ENCODE peak calls at places on chromosome 9, in seven cellular contexts. Z is stomach, B is BJ, H is tibial artery, M is pancreas, O is transverse colon, U is right lobe of liver. K is an unnamed sample. For H3K27me3, the result is how much of the 10 kb centered on the place peaks cover.

GRCh38 chr9:110058304-110058953 is 149.5 kb downstream of the C9orf152 start:
- DNase-seq in Z (peak), B (no peak), H (no peak), M (peak), O (peak), U (no peak), K (no peak)

GRCh38 chr9:137757613-137758029 is 120.0 kb upstream of the CACNA1B start:
- DNase-seq in Z (no peak), B (peak), H (no peak), M (no peak), O (peak), U (no peak), K (no peak)

GRCh38 chr9:111483419-111483861 is 743 bp downstream of the ECPAS start:
- DNase-seq in Z (no peak), B (no peak), H (no peak), M (no peak), O (peak), U (no peak), K (peak)

GRCh38 chr9:96327694-96328352 is 25.8 kb upstream of the HSD17B3 start:
- DNase-seq in Z (peak), B (no peak), H (peak), M (peak), O (peak), U (no peak), K (no peak)

GRCh38 chr9:69865986-69866385 is 45.4 kb downstream of the CFAP95 start:
- DNase-seq in Z (no peak), B (no peak), H (no peak), M (no peak), O (no peak), U (no peak), K (no peak)

GRCh38 chr9:32260481-32260880 is 124.0 kb upstream of the ACO1 start:
- DNase-seq in Z (no peak), B (no peak), H (no peak), M (no peak), O (no peak), U (no peak), K (no peak)

GRCh38 chr9:75200892-75201470 is 112.7 kb downstream of the OSTF1 start:
- DNase-seq in Z (no peak), B (no peak), H (no peak), M (no peak), O (no peak), U (no peak), K (no peak)

GRCh38 chr9:4097991-4098390 is 201.9 kb downstream of the GLIS3 start:
- DNase-seq in Z (no peak), B (no peak), H (no peak), M (no peak), O (no peak), U (no peak), K (no peak)

GRCh38 chr9:111597852-111598729 is 1.4 kb downstream of the PTGR1 start:
- DNase-seq in Z (peak), B (peak), H (peak), M (peak), O (peak), U (peak), K (peak)

GRCh38 chr9:653421-653820 is 188.1 kb upstream of the DMRT1 start:
- DNase-seq in Z (no peak), B (no peak), H (no peak), M (no peak), O (no peak), U (no peak), K (no peak)

GRCh38 chr9:131348631-131349521 is 45.0 kb upstream of the PRRC2B start:
- DNase-seq in Z (no peak), B (no peak), H (no peak), M (no peak), O (no peak), U (no peak), K (no peak)

GRCh38 chr9:69975681-69976080 is 68.0 kb upstream of the MAMDC2 start:
- DNase-seq in Z (no peak), B (peak), H (no peak), M (no peak), O (no peak), U (no peak), K (no peak)

GRCh38 chr9:129868571-129869486 is 33.6 kb downstream of the USP20 start:
- DNase-seq in Z (peak), B (no peak), H (no peak), M (no peak), O (peak), U (no peak), K (no peak)

GRCh38 chr9:106921341-106921899 is 58.5 kb downstream of the ZNF462 start:
- DNase-seq in Z (no peak), B (no peak), H (no peak), M (no peak), O (peak), U (no peak), K (no peak)

GRCh38 chr9:4866239-4866969 is 73.7 kb downstream of the RCL1 start:
- DNase-seq in Z (no peak), B (no peak), H (no peak), M (no peak), O (no peak), U (no peak), K (no peak)

GRCh38 chr9:110755179-110755578 is 86.6 kb downstream of the MUSK start:
- DNase-seq in Z (no peak), B (no peak), H (no peak), M (no peak), O (no peak), U (no peak), K (no peak)

GRCh38 chr9:13942695-13943094 is 371.2 kb downstream of the NFIB start:
- DNase-seq in Z (no peak), B (peak), H (no peak), M (no peak), O (no peak), U (no peak), K (no peak)

GRCh38 chr9:135048758-135049284 is 38.6 kb upstream of the OLFM1 start:
- DNase-seq in Z (peak), B (no peak), H (no peak), M (no peak), O (no peak), U (no peak), K (no peak)

DNA sequence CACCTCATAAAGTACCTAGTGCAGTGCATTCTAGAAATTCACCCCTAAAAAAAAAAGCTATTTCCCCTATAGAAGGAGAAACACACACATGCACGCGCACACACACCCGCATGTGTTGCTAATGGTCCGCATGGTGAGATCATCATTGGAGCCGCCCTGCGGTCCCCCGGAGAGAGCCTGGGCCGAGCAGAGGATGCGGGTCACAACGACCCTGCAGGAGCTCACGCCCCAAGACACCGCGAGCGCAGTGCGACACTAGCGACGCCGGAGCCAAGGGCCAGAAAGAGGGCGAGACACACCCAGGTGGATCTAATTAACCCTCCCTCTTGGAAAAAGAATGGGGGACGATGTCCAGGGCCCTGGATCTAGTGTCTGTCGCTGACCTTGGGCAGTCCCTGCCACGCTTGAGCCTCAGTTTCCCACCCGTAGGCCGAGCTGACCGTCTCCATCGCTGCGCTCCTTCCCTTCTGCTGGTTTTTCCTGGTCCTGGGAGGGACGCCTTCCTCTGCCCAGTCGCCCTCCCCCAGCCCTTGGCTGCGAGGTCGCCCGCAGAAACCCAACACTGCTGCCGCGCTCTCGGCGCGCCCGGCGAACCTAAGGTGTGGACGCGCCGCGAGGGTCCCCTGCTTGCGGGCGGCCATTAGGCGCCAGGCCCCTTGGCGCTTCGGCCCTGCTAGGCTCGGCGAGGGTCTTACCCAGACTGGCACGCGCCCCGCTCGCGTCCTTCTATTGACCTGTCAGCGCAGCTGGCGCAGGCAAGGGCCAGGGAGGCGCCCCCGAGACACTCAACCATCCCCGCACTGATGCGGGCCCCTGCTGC is 47.6 kb upstream of the RNF20 start:
- DNase-seq in Z (peak), B (no peak), H (peak), M (peak), O (peak), U (peak), K (peak)
- H3K4me3 ChIP-seq in Z (peak), B (peak), H (peak), M (peak), O (peak), U (peak), K (peak)

GRCh38 chr9:127358023-127358535 is 38.9 kb upstream of the SLC2A8 start:
- DNase-seq in Z (no peak), B (no peak), H (no peak), M (no peak), O (no peak), U (no peak), K (no peak)
- H3K27me3 ChIP-seq in Z (under half), B (under half), H (under half), M (under half), O (under half), U (under half), K (under half)

GRCh38 chr9:91660295-91660589 is 236.6 kb upstream of the NFIL3 start:
- DNase-seq in Z (no peak), B (no peak), H (no peak), M (no peak), O (no peak), U (no peak), K (no peak)

GRCh38 chr9:91658513-91659105 is 235.0 kb upstream of the NFIL3 start:
- DNase-seq in Z (no peak), B (no peak), H (no peak), M (no peak), O (no peak), U (no peak), K (peak)

GRCh38 chr9:91657501-91657900 is 233.9 kb upstream of the NFIL3 start:
- DNase-seq in Z (no peak), B (no peak), H (no peak), M (no peak), O (no peak), U (no peak), K (no peak)

GRCh38 chr9:91655664-91656063 is 232.0 kb upstream of the NFIL3 start:
- DNase-seq in Z (no peak), B (no peak), H (no peak), M (no peak), O (no peak), U (no peak), K (no peak)

GRCh38 chr9:91659529-91660294 is 236.1 kb upstream of the NFIL3 start:
- DNase-seq in Z (no peak), B (no peak), H (no peak), M (no peak), O (no peak), U (no peak), K (no peak)
- TF ChIP-seq CTCF in Z (no peak), B (peak), H (no peak), M (no peak), O (peak), U (no peak), K (no peak)

GRCh38 chr9:121239851-121240250 is 28.1 kb upstream of the GSN start:
- DNase-seq in Z (no peak), B (no peak), H (no peak), M (no peak), O (no peak), U (no peak), K (no peak)

GRCh38 chr9:121240394-121241145 is 27.4 kb upstream of the GSN start:
- DNase-seq in Z (no peak), B (no peak), H (no peak), M (no peak), O (no peak), U (no peak), K (no peak)

GRCh38 chr9:121242955-121243346 is 25.0 kb upstream of the GSN start:
- DNase-seq in Z (no peak), B (no peak), H (no peak), M (no peak), O (no peak), U (no peak), K (no peak)

GRCh38 chr9:121239071-121239470 is 28.9 kb upstream of the GSN start:
- DNase-seq in Z (no peak), B (no peak), H (no peak), M (no peak), O (no peak), U (no peak), K (no peak)

GRCh38 chr9:121242219-121242954 is 25.6 kb upstream of the GSN start:
- DNase-seq in Z (no peak), B (no peak), H (no peak), M (no peak), O (no peak), U (no peak), K (no peak)
- H3K4me3 ChIP-seq in Z (no peak), B (no peak), H (no peak), M (no peak), O (no peak), U (no peak), K (no peak)